ENCODE peak calls at places on chromosomes 6 and 20, in nine cellular contexts. One of them, this sample, is unnamed.

GRCh38 chr20:62276448-62276847 is 26.3 kb upstream of the ADRM1 start:
- DNase-seq in mesendoderm: no peak
- DNase-seq in stomach: no peak
- DNase-seq in fibroblast of lung: no peak
- DNase-seq in left ventricle myocardium inferior: peak; percentile 43
- DNase-seq in cardiac fibroblast: no peak
- DNase-seq in CD8-positive, alpha-beta T cell: no peak
- DNase-seq in heart right ventricle: peak; percentile 28
- DNase-seq in AG04450: no peak
- DNase-seq in this sample: no peak

GRCh38 chr6:30518505-30518850 is 29.2 kb downstream of the HLA-E start:
- DNase-seq in AG04450: no peak
- DNase-seq in fibroblast of lung: no peak
- DNase-seq in heart right ventricle: no peak
- DNase-seq in cardiac fibroblast: no peak
- DNase-seq in stomach: no peak
- DNase-seq in mesendoderm: no peak
- DNase-seq in CD8-positive, alpha-beta T cell: no peak
- DNase-seq in left ventricle myocardium inferior: no peak
- DNase-seq in this sample: no peak

GRCh38 chr20:32829291-32830005 is 9.7 kb downstream of the MAPRE1 start:
- DNase-seq in mesendoderm: no peak
- DNase-seq in CD8-positive, alpha-beta T cell: no peak
- DNase-seq in heart right ventricle: no peak
- DNase-seq in AG04450: no peak
- DNase-seq in fibroblast of lung: no peak
- DNase-seq in left ventricle myocardium inferior: no peak
- DNase-seq in stomach: no peak
- DNase-seq in cardiac fibroblast: peak; percentile 42
- DNase-seq in this sample: no peak

GRCh38 chr20:61435823-61436220 is 183.8 kb downstream of the CDH4 start:
- DNase-seq in CD8-positive, alpha-beta T cell: no peak
- DNase-seq in heart right ventricle: no peak
- DNase-seq in fibroblast of lung: no peak
- DNase-seq in left ventricle myocardium inferior: no peak
- DNase-seq in mesendoderm: no peak
- DNase-seq in AG04450: no peak
- DNase-seq in cardiac fibroblast: no peak
- DNase-seq in stomach: no peak
- DNase-seq in this sample: no peak

GRCh38 chr20:1041845-1042390 is 39.8 kb upstream of the RSPO4 start:
- DNase-seq in left ventricle myocardium inferior: no peak
- DNase-seq in fibroblast of lung: no peak
- DNase-seq in AG04450: no peak
- DNase-seq in cardiac fibroblast: no peak
- DNase-seq in heart right ventricle: no peak
- DNase-seq in stomach: no peak
- DNase-seq in CD8-positive, alpha-beta T cell: no peak
- DNase-seq in mesendoderm: no peak
- DNase-seq in this sample: no peak

GRCh38 chr6:32189082-32189741 is 790 bp downstream of the PBX2 start:
- DNase-seq in mesendoderm: no peak
- DNase-seq in heart right ventricle: no peak
- DNase-seq in AG04450: no peak
- DNase-seq in stomach: no peak
- DNase-seq in cardiac fibroblast: no peak
- DNase-seq in fibroblast of lung: no peak
- DNase-seq in CD8-positive, alpha-beta T cell: no peak
- DNase-seq in left ventricle myocardium inferior: no peak
- DNase-seq in this sample: no peak

GRCh38 chr6:116190550-116190949 is 63.3 kb downstream of the TSPYL4 start:
- DNase-seq in stomach: no peak
- DNase-seq in cardiac fibroblast: peak; percentile 80
- DNase-seq in left ventricle myocardium inferior: no peak
- DNase-seq in mesendoderm: no peak
- DNase-seq in heart right ventricle: no peak
- DNase-seq in fibroblast of lung: peak; percentile 84
- DNase-seq in CD8-positive, alpha-beta T cell: no peak
- DNase-seq in AG04450: peak; percentile 70
- DNase-seq in this sample: peak; percentile 66

GRCh38 chr6:45965007-45965406 is 50.7 kb downstream of the CLIC5 start:
- DNase-seq in AG04450: no peak
- DNase-seq in heart right ventricle: no peak
- DNase-seq in CD8-positive, alpha-beta T cell: no peak
- DNase-seq in fibroblast of lung: no peak
- DNase-seq in left ventricle myocardium inferior: no peak
- DNase-seq in mesendoderm: no peak
- DNase-seq in cardiac fibroblast: peak; percentile 71
- DNase-seq in stomach: no peak
- DNase-seq in this sample: peak; percentile 14

GRCh38 chr20:29878281-29878741 is 1379.2 kb upstream of the DEFB115 start:
- DNase-seq in left ventricle myocardium inferior: no peak
- DNase-seq in stomach: peak; percentile 26
- DNase-seq in cardiac fibroblast: peak; percentile 23
- DNase-seq in heart right ventricle: no peak
- DNase-seq in CD8-positive, alpha-beta T cell: no peak
- DNase-seq in mesendoderm: no peak
- DNase-seq in fibroblast of lung: peak; percentile 2
- DNase-seq in AG04450: no peak
- DNase-seq in this sample: no peak

GRCh38 chr6:36671687-36672375 is 6.7 kb upstream of the CDKN1A start:
- DNase-seq in left ventricle myocardium inferior: no peak
- DNase-seq in mesendoderm: peak; percentile 71
- DNase-seq in CD8-positive, alpha-beta T cell: no peak
- DNase-seq in heart right ventricle: no peak
- DNase-seq in AG04450: no peak
- DNase-seq in cardiac fibroblast: no peak
- DNase-seq in fibroblast of lung: no peak
- DNase-seq in stomach: no peak
- DNase-seq in this sample: no peak

GRCh38 chr20:23092409-23092756 is 6.3 kb upstream of the CD93 start:
- DNase-seq in CD8-positive, alpha-beta T cell: no peak
- DNase-seq in left ventricle myocardium inferior: no peak
- DNase-seq in AG04450: no peak
- DNase-seq in mesendoderm: no peak
- DNase-seq in cardiac fibroblast: peak; percentile 21
- DNase-seq in stomach: no peak
- DNase-seq in heart right ventricle: no peak
- DNase-seq in fibroblast of lung: peak; percentile 18
- DNase-seq in this sample: no peak

GRCh38 chr6:11418290-11418905 is 119.2 kb upstream of the TMEM170B start:
- DNase-seq in fibroblast of lung: no peak
- DNase-seq in heart right ventricle: no peak
- DNase-seq in left ventricle myocardium inferior: no peak
- DNase-seq in cardiac fibroblast: no peak
- DNase-seq in AG04450: no peak
- DNase-seq in stomach: no peak
- DNase-seq in CD8-positive, alpha-beta T cell: no peak
- DNase-seq in mesendoderm: no peak
- DNase-seq in this sample: no peak

GRCh38 chr6:53888931-53889330 is 94.1 kb downstream of the LRRC1 start:
- DNase-seq in CD8-positive, alpha-beta T cell: no peak
- DNase-seq in left ventricle myocardium inferior: no peak
- DNase-seq in heart right ventricle: no peak
- DNase-seq in fibroblast of lung: peak; percentile 42
- DNase-seq in stomach: no peak
- DNase-seq in mesendoderm: no peak
- DNase-seq in AG04450: no peak
- DNase-seq in cardiac fibroblast: peak; percentile 32
- DNase-seq in this sample: no peak

DNA sequence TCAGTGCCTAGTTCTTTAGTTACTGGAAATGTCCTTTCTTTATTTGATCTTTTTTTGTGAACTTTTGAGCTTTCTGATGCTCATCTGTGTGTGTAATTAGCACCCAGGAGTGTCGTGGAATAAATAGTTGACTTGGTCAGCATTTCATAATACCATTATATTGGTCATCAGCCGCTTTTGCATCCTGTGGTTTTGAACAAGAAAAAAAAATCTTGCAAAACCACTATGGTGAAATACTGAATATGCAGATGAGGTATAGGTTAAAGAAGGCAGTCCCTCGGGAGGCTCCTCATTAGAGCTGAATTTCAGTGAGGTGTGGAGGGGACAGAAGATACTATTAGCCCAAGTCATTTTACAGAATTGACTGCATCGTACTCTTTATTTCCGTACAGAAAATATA is 90.1 kb downstream of the FOXO3 start:
- DNase-seq in stomach: no peak
- DNase-seq in cardiac fibroblast: peak; percentile 84
- DNase-seq in fibroblast of lung: peak; percentile 75
- DNase-seq in CD8-positive, alpha-beta T cell: no peak
- DNase-seq in left ventricle myocardium inferior: no peak
- DNase-seq in heart right ventricle: no peak
- DNase-seq in AG04450: no peak
- DNase-seq in mesendoderm: no peak
- DNase-seq in this sample: peak; percentile 56
- H3K4me3 ChIP-seq in stomach: no peak overlapping the region
- H3K4me3 ChIP-seq in cardiac fibroblast: no peak overlapping the region
- H3K4me3 ChIP-seq in fibroblast of lung: no peak overlapping the region
- H3K4me3 ChIP-seq in CD8-positive, alpha-beta T cell: no peak overlapping the region
- H3K4me3 ChIP-seq in left ventricle myocardium inferior: no peak overlapping the region
- H3K4me3 ChIP-seq in heart right ventricle: no peak overlapping the region
- H3K4me3 ChIP-seq in AG04450: no peak overlapping the region
- H3K4me3 ChIP-seq in mesendoderm: no peak overlapping the region
- H3K4me3 ChIP-seq in this sample: no peak overlapping the region

GRCh38 chr6:166999145-166999844 is at the start of gene CEP43:
- DNase-seq in AG04450: peak; percentile 87
- DNase-seq in stomach: peak; percentile 94
- DNase-seq in heart right ventricle: peak; percentile 94
- DNase-seq in mesendoderm: peak; percentile 97
- DNase-seq in cardiac fibroblast: peak; percentile 95
- DNase-seq in fibroblast of lung: peak; percentile 95
- DNase-seq in left ventricle myocardium inferior: peak; percentile 94
- DNase-seq in CD8-positive, alpha-beta T cell: peak; percentile 80
- DNase-seq in this sample: peak; percentile 80

GRCh38 chr6:166998256-166999144 is 697 bp upstream of the CEP43 start:
- DNase-seq in stomach: peak; percentile 27
- DNase-seq in heart right ventricle: peak; percentile 13
- DNase-seq in CD8-positive, alpha-beta T cell: no peak
- DNase-seq in fibroblast of lung: no peak
- DNase-seq in AG04450: no peak
- DNase-seq in left ventricle myocardium inferior: peak; percentile 26
- DNase-seq in mesendoderm: peak; percentile 43
- DNase-seq in cardiac fibroblast: peak; percentile 4
- DNase-seq in this sample: no peak

GRCh38 chr6:166997768-166998255 is 1.4 kb upstream of the CEP43 start:
- DNase-seq in fibroblast of lung: peak; percentile 65
- DNase-seq in AG04450: peak; percentile 16
- DNase-seq in left ventricle myocardium inferior: peak; percentile 47
- DNase-seq in stomach: peak; percentile 69
- DNase-seq in CD8-positive, alpha-beta T cell: no peak
- DNase-seq in mesendoderm: peak; percentile 90
- DNase-seq in heart right ventricle: peak; percentile 39
- DNase-seq in cardiac fibroblast: peak; percentile 81
- DNase-seq in this sample: peak; percentile 31

GRCh38 chr6:166999845-167000253 is 652 bp downstream of the CEP43 start:
- DNase-seq in CD8-positive, alpha-beta T cell: no peak
- DNase-seq in cardiac fibroblast: peak; percentile 7
- DNase-seq in mesendoderm: peak; percentile 39
- DNase-seq in heart right ventricle: no peak
- DNase-seq in AG04450: no peak
- DNase-seq in left ventricle myocardium inferior: no peak
- DNase-seq in fibroblast of lung: peak; percentile 5
- DNase-seq in stomach: peak; percentile 26
- DNase-seq in this sample: no peak

GRCh38 chr6:167000759-167001158 is 1.6 kb downstream of the CEP43 start:
- DNase-seq in fibroblast of lung: no peak
- DNase-seq in AG04450: no peak
- DNase-seq in heart right ventricle: no peak
- DNase-seq in left ventricle myocardium inferior: no peak
- DNase-seq in cardiac fibroblast: no peak
- DNase-seq in mesendoderm: no peak
- DNase-seq in CD8-positive, alpha-beta T cell: no peak
- DNase-seq in stomach: no peak
- DNase-seq in this sample: no peak
- H3K4me3 ChIP-seq in fibroblast of lung: peak overlapping the region; percentile 77
- H3K4me3 ChIP-seq in AG04450: peak overlapping the region; percentile 14
- H3K4me3 ChIP-seq in heart right ventricle: no peak overlapping the region
- H3K4me3 ChIP-seq in left ventricle myocardium inferior: no peak overlapping the region
- H3K4me3 ChIP-seq in cardiac fibroblast: no peak overlapping the region
- H3K4me3 ChIP-seq in mesendoderm: no peak overlapping the region
- H3K4me3 ChIP-seq in CD8-positive, alpha-beta T cell: no peak overlapping the region
- H3K4me3 ChIP-seq in stomach: no peak overlapping the region
- H3K4me3 ChIP-seq in this sample: no peak overlapping the region

DNA sequence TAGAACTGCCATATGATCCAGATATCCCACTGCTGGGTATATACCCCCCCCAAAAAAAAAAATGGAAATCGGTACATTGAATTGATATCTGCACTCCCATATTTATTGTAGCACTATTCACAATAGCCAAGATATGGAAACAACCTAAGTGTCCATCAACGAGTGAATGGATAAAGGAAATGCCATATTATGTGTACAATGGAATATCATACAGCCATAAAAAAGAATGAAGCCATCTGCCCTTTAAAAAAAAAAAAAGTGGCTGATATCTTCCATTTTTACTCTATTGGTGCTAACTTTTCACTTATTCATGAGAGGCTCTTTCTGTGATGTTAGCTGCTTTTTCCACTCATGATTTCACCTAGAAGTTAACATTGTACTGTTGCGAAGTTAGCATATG is 156.5 kb downstream of the REV3L start:
- DNase-seq in left ventricle myocardium inferior: no peak
- DNase-seq in CD8-positive, alpha-beta T cell: no peak
- DNase-seq in stomach: no peak
- DNase-seq in cardiac fibroblast: no peak
- DNase-seq in AG04450: no peak
- DNase-seq in mesendoderm: no peak
- DNase-seq in heart right ventricle: no peak
- DNase-seq in fibroblast of lung: no peak
- DNase-seq in this sample: no peak
- H3K4me3 ChIP-seq in left ventricle myocardium inferior: no peak overlapping the region
- H3K4me3 ChIP-seq in CD8-positive, alpha-beta T cell: no peak overlapping the region
- H3K4me3 ChIP-seq in stomach: no peak overlapping the region
- H3K4me3 ChIP-seq in cardiac fibroblast: no peak overlapping the region
- H3K4me3 ChIP-seq in AG04450: no peak overlapping the region
- H3K4me3 ChIP-seq in mesendoderm: no peak overlapping the region
- H3K4me3 ChIP-seq in heart right ventricle: no peak overlapping the region
- H3K4me3 ChIP-seq in fibroblast of lung: no peak overlapping the region
- H3K4me3 ChIP-seq in this sample: no peak overlapping the region

DNA sequence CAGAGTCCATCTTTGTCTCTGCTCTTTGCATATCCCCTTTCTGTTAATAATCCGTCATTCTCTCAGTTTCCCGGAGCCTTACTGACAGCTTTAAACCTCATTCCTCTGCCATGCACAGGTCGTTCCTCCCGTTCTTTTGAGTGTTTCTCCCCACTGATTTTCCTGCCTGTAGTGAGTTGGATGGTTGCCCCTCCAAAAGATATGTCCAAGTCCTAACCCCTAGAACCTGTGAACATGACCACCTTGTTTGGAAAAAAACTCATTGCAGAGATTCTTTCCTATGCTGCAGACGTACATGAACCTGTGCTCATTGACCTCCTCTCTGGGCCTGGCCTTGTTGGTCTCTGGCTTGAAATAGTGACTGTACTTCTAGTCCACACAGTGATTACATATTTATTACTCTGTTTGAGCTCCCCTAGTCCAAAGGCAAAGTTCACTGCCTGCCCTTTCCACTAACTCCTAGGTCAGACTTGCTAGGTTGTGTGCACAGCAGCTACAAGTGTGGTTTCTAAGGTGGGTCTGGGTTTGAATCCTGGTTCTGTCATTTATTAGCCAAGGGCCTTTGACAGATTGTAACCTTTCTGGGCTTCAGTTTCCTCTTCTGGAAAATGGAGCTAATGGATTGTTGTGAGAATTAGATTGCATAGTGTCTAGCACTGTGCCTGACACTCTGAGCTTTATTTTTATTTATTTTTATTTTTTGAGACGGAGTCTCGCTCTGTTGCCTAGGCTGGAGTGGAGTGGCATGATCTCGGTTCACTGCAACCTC is 29.3 kb downstream of the PPARD start:
- DNase-seq in AG04450: no peak
- DNase-seq in fibroblast of lung: no peak
- DNase-seq in left ventricle myocardium inferior: no peak
- DNase-seq in stomach: no peak
- DNase-seq in heart right ventricle: no peak
- DNase-seq in cardiac fibroblast: no peak
- DNase-seq in mesendoderm: no peak
- DNase-seq in CD8-positive, alpha-beta T cell: no peak
- DNase-seq in this sample: no peak
- H3K4me3 ChIP-seq in AG04450: no peak overlapping the region
- H3K4me3 ChIP-seq in fibroblast of lung: no peak overlapping the region
- H3K4me3 ChIP-seq in left ventricle myocardium inferior: no peak overlapping the region
- H3K4me3 ChIP-seq in stomach: no peak overlapping the region
- H3K4me3 ChIP-seq in heart right ventricle: no peak overlapping the region
- H3K4me3 ChIP-seq in cardiac fibroblast: no peak overlapping the region
- H3K4me3 ChIP-seq in mesendoderm: no peak overlapping the region
- H3K4me3 ChIP-seq in CD8-positive, alpha-beta T cell: no peak overlapping the region
- H3K4me3 ChIP-seq in this sample: no peak overlapping the region

This sample was measured in skeletal muscle cell.